ENCODE peak calls at places on chromosomes 3 and 15, in seven cellular contexts. L, E, T, U, G, X and W are unnamed samples.

GRCh38 chr3:86968224-86968932 is 22.6 kb downstream of the VGLL3 start:
- DNase-seq in L (no peak), E (no peak), T (no peak), U (no peak), G (no peak), X (no peak), W (no peak)

GRCh38 chr3:151219056-151219455 is 16.0 kb upstream of the GPR171 start:
- DNase-seq in L (no peak), E (no peak), T (peak), U (no peak), G (no peak), X (no peak), W (no peak)

GRCh38 chr3:43389388-43390254 is 103.3 kb downstream of the SNRK start:
- DNase-seq in L (peak), E (peak), T (no peak), U (no peak), G (no peak), X (peak), W (no peak)

GRCh38 chr3:63343674-63344073 is 65.6 kb downstream of the SYNPR start:
- DNase-seq in L (peak), E (peak), T (peak), U (peak), G (peak), X (peak), W (peak)

GRCh38 chr3:37221407-37221806 is 47.0 kb upstream of the LRRFIP2 start:
- DNase-seq in L (no peak), E (no peak), T (peak), U (no peak), G (no peak), X (peak), W (no peak)

GRCh38 chr3:37197810-37198371 is 23.5 kb upstream of the LRRFIP2 start:
- DNase-seq in L (no peak), E (no peak), T (peak), U (no peak), G (no peak), X (no peak), W (no peak)

GRCh38 chr15:57470543-57470942 is 94.2 kb downstream of the CGNL1 start:
- DNase-seq in L (no peak), E (no peak), T (no peak), U (no peak), G (no peak), X (no peak), W (no peak)

GRCh38 chr15:85598203-85598602 is 196.5 kb downstream of the KLHL25 start:
- DNase-seq in L (no peak), E (no peak), T (no peak), U (no peak), G (no peak), X (no peak), W (no peak)

GRCh38 chr15:78304487-78305413 is 5.3 kb upstream of the SKIC8 start:
- DNase-seq in L (no peak), E (no peak), T (no peak), U (no peak), G (no peak), X (no peak), W (no peak)

GRCh38 chr3:183591881-183592521 is 36.5 kb upstream of the KLHL6 start:
- DNase-seq in L (no peak), E (peak), T (peak), U (no peak), G (no peak), X (no peak), W (no peak)
- H3K9ac ChIP-seq in L (no peak), E (no peak), T (no peak), U (no peak), G (no peak), X (no peak), W (no peak)

DNA sequence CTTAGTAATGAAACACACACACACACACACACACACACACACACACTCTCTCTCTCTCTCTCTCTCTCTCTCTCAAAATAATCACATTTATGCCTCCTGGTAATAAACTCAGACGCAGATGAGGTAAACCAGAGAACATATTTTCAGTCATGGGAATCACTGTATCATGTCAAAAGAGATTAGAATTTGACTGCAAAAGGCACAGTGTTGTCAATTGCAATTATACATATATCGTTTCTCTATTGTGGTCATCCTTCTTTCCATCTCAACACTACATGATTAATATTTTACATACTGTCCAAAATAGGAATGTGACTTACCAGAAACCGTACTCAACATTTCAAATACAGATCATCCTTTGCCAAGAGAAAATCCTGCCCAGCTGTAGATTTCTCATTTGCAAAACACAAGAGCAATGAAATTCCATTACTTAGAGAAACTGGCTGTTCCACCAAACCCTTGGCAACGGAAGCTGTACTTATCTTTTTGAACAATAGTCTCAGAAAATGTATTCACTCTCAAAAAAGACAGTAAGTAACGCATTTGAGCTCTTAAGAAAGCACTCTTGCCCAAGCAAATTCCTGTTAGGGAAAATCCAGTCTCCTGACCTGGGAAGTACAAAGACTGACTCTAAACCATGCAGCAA is 24.3 kb downstream of the PDZRN3 start:
- DNase-seq in L (no peak), E (no peak), T (no peak), U (no peak), G (no peak), X (no peak), W (no peak)
- TF ChIP-seq YY1 in L (no peak), E (no peak), T (no peak), U (no peak), G (no peak), X (no peak), W (no peak)

GRCh38 chr3:27544372-27544865 is 60.2 kb upstream of the SLC4A7 start:
- DNase-seq in L (no peak), E (no peak), T (no peak), U (no peak), G (no peak), X (no peak), W (no peak)

GRCh38 chr3:27542469-27542868 is 58.3 kb upstream of the SLC4A7 start:
- DNase-seq in L (no peak), E (no peak), T (no peak), U (no peak), G (no peak), X (no peak), W (no peak)

DNA sequence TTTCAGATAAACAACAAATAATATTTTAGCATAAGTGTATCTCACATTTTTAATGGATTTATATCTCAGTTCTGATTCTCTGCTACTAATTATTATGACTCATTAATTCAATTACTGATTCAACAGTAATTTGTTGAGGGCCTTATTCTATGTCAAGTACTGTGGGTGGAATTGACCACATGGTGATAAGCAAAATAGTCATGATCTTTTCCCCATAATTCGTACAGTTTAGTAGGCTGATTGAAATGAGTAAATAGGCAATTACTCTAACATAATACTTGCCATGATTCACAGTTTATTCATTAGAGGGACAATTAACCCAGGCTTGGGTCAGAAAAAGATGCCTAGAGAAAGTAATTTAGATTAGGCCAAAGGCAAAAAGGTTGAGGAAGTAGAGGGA is 60.9 kb upstream of the SLC4A7 start:
- DNase-seq in L (no peak), E (no peak), T (no peak), U (no peak), G (no peak), X (no peak), W (no peak)
- H3K9ac ChIP-seq in L (no peak), E (no peak), T (no peak), U (no peak), G (peak), X (no peak), W (no peak)

DNA sequence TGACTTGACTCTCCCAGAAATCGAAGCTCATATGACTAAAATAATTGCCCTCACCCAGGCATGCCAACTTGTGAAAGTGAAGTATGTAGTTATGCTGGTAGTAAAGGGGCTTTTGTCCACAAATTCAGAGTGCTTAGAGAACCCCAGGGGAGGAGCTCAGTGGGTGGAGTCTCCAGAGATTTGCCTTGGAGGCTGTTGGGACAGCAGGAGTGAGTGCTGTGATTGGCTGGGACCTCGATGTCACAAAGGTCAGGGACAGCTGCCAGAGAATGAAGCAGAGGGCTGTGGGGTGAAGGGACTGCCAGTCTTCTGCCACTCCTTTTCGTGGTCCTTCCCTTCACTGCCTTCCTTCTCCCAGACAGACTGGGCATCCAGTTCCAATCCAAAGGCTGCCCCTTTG is 49.8 kb downstream of the ZNF445 start:
- DNase-seq in L (peak), E (no peak), T (no peak), U (no peak), G (no peak), X (peak), W (no peak)
- TF ChIP-seq YY1 in L (no peak), E (no peak), T (no peak), U (no peak), G (no peak), X (no peak), W (no peak)